ENCODE peak calls at places on chromosomes 7 and 10, in six cellular contexts. O is NT2/D1; Y is AG20443; A is amniotic stem cell; S is stimulated activated CD4-positive, alpha-beta T cell treated with anti-CD3 and anti-CD28 coated beads, Interleukin-4, amount 100 ng/mL, for 4 hours; X is NCI-H1105 treated with DMSO at 0.1 percent for 48 hours. W is an unnamed sample.

GRCh38 chr7:4683884-4684565 is 1.9 kb downstream of the FOXK1 start:
- DNase-seq in O (no peak), Y (peak; percentile 72), A (peak; percentile 12), S (peak; percentile 46), X (no peak), W (no peak)

GRCh38 chr10:129662386-129662785 is 195.3 kb downstream of the MGMT start:
- DNase-seq in O (no peak), Y (no peak), A (no peak), S (no peak), X (no peak), W (no peak)

GRCh38 chr10:44860811-44861751 is 50.1 kb upstream of the TMEM72 start:
- DNase-seq in O (no peak), Y (peak; percentile 93), A (peak; percentile 81), S (no peak), X (no peak), W (no peak)

GRCh38 chr10:34702093-34702952 is 112.8 kb downstream of the PARD3 start:
- DNase-seq in O (no peak), Y (no peak), A (no peak), S (no peak), X (no peak), W (no peak)

GRCh38 chr10:114816308-114816707 is 5.3 kb upstream of the FHIP2A start:
- DNase-seq in O (no peak), Y (no peak), A (no peak), S (no peak), X (no peak), W (no peak)

GRCh38 chr7:81627565-81628287 is 142.1 kb downstream of the HGF start:
- DNase-seq in O (no peak), Y (no peak), A (no peak), S (no peak), X (no peak), W (no peak)

GRCh38 chr10:43857206-43857952 is 208.7 kb upstream of the ZNF32 start:
- DNase-seq in O (no peak), Y (peak; percentile 72), A (peak; percentile 42), S (no peak), X (no peak), W (no peak)

GRCh38 chr7:156999611-157000046 is 10.8 kb downstream of the MNX1 start:
- DNase-seq in O (no peak), Y (peak; percentile 17), A (no peak), S (no peak), X (peak; percentile 9), W (no peak)

GRCh38 chr7:132392713-132393112 is 183.6 kb downstream of the PLXNA4 start:
- DNase-seq in O (no peak), Y (no peak), A (no peak), S (no peak), X (no peak), W (no peak)

GRCh38 chr7:51666261-51666660 is 349.7 kb upstream of the COBL start:
- DNase-seq in O (no peak), Y (no peak), A (no peak), S (no peak), X (no peak), W (no peak)

GRCh38 chr10:122796796-122797195 is 48.9 kb downstream of the CUZD1 start:
- DNase-seq in O (no peak), Y (no peak), A (no peak), S (no peak), X (no peak), W (no peak)

GRCh38 chr10:57168703-57169240 is 807.7 kb upstream of the ZWINT start:
- DNase-seq in O (no peak), Y (no peak), A (no peak), S (no peak), X (no peak), W (no peak)

GRCh38 chr10:131885391-131886165 is 15.2 kb upstream of the PPP2R2D start:
- DNase-seq in O (peak; percentile 33), Y (peak; percentile 88), A (no peak), S (peak; percentile 72), X (peak; percentile 53), W (peak; percentile 85)

GRCh38 chr7:40137563-40137962 is 2.8 kb downstream of the SUGCT start:
- DNase-seq in O (no peak), Y (no peak), A (no peak), S (no peak), X (no peak), W (no peak)

GRCh38 chr10:93219347-93219746 is 145.7 kb downstream of the CYP26A1 start:
- DNase-seq in O (no peak), Y (no peak), A (no peak), S (no peak), X (no peak), W (no peak)

W was measured in neural crest cell.